ENCODE peak calls at places on chromosome 20, in ten cellular contexts. B, Y, Q, V, H, K, N, L, Z and D are unnamed samples.

GRCh38 chr20:22796465-22797077 is 212.2 kb upstream of the FOXA2 start:
- DNase-seq in B (no peak), Y (no peak), Q (no peak), V (no peak), H (no peak), K (peak; percentile 25), N (no peak), L (no peak), Z (no peak), D (no peak)

GRCh38 chr20:32207211-32207625 is 325 bp downstream of the PLAGL2 start:
- DNase-seq in B (no peak), Y (no peak), Q (no peak), V (no peak), H (no peak), K (no peak), N (no peak), L (no peak), Z (peak; percentile 25), D (peak; percentile 78)

GRCh38 chr20:46378390-46379009 is 27.9 kb downstream of the ELMO2 start:
- DNase-seq in B (no peak), Y (no peak), Q (no peak), V (no peak), H (no peak), K (no peak), N (no peak), L (no peak), Z (no peak), D (no peak)

GRCh38 chr20:51259455-51259854 is 236.5 kb upstream of the KCNG1 start:
- DNase-seq in B (no peak), Y (no peak), Q (no peak), V (no peak), H (no peak), K (no peak), N (no peak), L (no peak), Z (no peak), D (no peak)

GRCh38 chr20:38165089-38165965 is at the start of gene TGM2:
- DNase-seq in B (peak; percentile 68), Y (peak; percentile 90), Q (peak; percentile 94), V (peak; percentile 92), H (no peak), K (peak; percentile 71), N (no peak), L (peak; percentile 87), Z (peak; percentile 49), D (no peak)

GRCh38 chr20:19396466-19397081 is 184.1 kb downstream of the SLC24A3 start:
- DNase-seq in B (no peak), Y (no peak), Q (no peak), V (no peak), H (no peak), K (no peak), N (no peak), L (no peak), Z (no peak), D (no peak)

GRCh38 chr20:46568570-46569129 is 18.2 kb upstream of the OCSTAMP start:
- DNase-seq in B (peak; percentile 94), Y (peak; percentile 87), Q (peak; percentile 80), V (peak; percentile 92), H (no peak), K (peak; percentile 62), N (peak; percentile 50), L (no peak), Z (no peak), D (peak; percentile 84)

GRCh38 chr20:39886650-39887190 is 802.3 kb downstream of the MAFB start:
- DNase-seq in B (peak; percentile 31), Y (no peak), Q (no peak), V (no peak), H (no peak), K (no peak), N (no peak), L (peak; percentile 44), Z (no peak), D (no peak)

GRCh38 chr20:11235058-11235457 is 561.3 kb upstream of the JAG1 start:
- DNase-seq in B (no peak), Y (no peak), Q (no peak), V (no peak), H (peak; percentile 86), K (peak; percentile 39), N (no peak), L (no peak), Z (no peak), D (no peak)

GRCh38 chr20:59585714-59586404 is 18.5 kb upstream of the PHACTR3 start:
- DNase-seq in B (no peak), Y (no peak), Q (peak; percentile 47), V (peak; percentile 32), H (no peak), K (no peak), N (no peak), L (no peak), Z (no peak), D (peak; percentile 69)